ENCODE peak calls at places on chromosomes 13 and 19, in six cellular contexts. I, C, R, Y, D and X are unnamed samples.

GRCh38 chr19:39448271-39448670 is 2.9 kb downstream of the SUPT5H start:
- DNase-seq in I (no peak), C (no peak), R (no peak), Y (no peak), D (no peak), X (no peak)

GRCh38 chr19:49983645-49984229 is 22.8 kb upstream of the SIGLEC11 start:
- DNase-seq in I (peak; percentile 88), C (peak; percentile 58), R (peak; percentile 83), Y (peak; percentile 26), D (peak; percentile 19), X (peak; percentile 1)

GRCh38 chr19:40799558-40800338 is 757 bp downstream of the EGLN2 start:
- DNase-seq in I (peak; percentile 73), C (no peak), R (peak; percentile 73), Y (no peak), D (no peak), X (no peak)

GRCh38 chr19:48290341-48290922 is 20.6 kb downstream of the ZNF114 start:
- DNase-seq in I (peak; percentile 86), C (no peak), R (no peak), Y (no peak), D (no peak), X (peak; percentile 63)

GRCh38 chr13:59677966-59678814 is 485.5 kb downstream of the DIAPH3 start:
- DNase-seq in I (no peak), C (peak; percentile 42), R (peak; percentile 49), Y (peak; percentile 29), D (no peak), X (peak; percentile 23)

GRCh38 chr19:50897612-50898011 is 13.6 kb downstream of the KLK4 start:
- DNase-seq in I (no peak), C (no peak), R (no peak), Y (no peak), D (no peak), X (no peak)

GRCh38 chr19:52566121-52566520 is 4.0 kb upstream of the ZNF701 start:
- DNase-seq in I (no peak), C (no peak), R (no peak), Y (no peak), D (no peak), X (no peak)

GRCh38 chr19:30202060-30202600 is 170.1 kb upstream of the ZNF536 start:
- DNase-seq in I (peak; percentile 29), C (no peak), R (no peak), Y (no peak), D (no peak), X (no peak)

GRCh38 chr19:10365518-10365917 is 14.9 kb downstream of the TYK2 start:
- DNase-seq in I (no peak), C (no peak), R (no peak), Y (no peak), D (no peak), X (no peak)

GRCh38 chr19:32824136-32824835 is 45.3 kb downstream of the SLC7A9 start:
- DNase-seq in I (no peak), C (no peak), R (no peak), Y (no peak), D (no peak), X (no peak)

GRCh38 chr19:33734913-33735312 is 61.8 kb upstream of the KCTD15 start:
- DNase-seq in I (no peak), C (no peak), R (no peak), Y (no peak), D (no peak), X (no peak)

GRCh38 chr19:35744688-35745327 is 410 bp downstream of the U2AF1L4 start:
- DNase-seq in I (peak; percentile 93), C (peak; percentile 94), R (peak; percentile 97), Y (peak; percentile 93), D (peak; percentile 62), X (peak; percentile 88)

GRCh38 chr19:8731428-8732169 is 10.2 kb downstream of the OR2Z1 start:
- DNase-seq in I (no peak), C (no peak), R (peak; percentile 32), Y (no peak), D (no peak), X (no peak)

GRCh38 chr19:48795055-48795854 is 15.6 kb downstream of the BCAT2 start:
- DNase-seq in I (peak; percentile 92), C (peak; percentile 79), R (peak; percentile 95), Y (peak; percentile 81), D (peak; percentile 76), X (peak; percentile 83)

GRCh38 chr13:57653229-57653994 is 21.9 kb downstream of the PCDH17 start:
- DNase-seq in I (no peak), C (peak; percentile 5), R (no peak), Y (no peak), D (no peak), X (no peak)

GRCh38 chr13:58247080-58247479 is 615.5 kb downstream of the PCDH17 start:
- DNase-seq in I (no peak), C (no peak), R (no peak), Y (no peak), D (no peak), X (no peak)

GRCh38 chr19:44908836-44909201 is 3.2 kb downstream of the APOE start:
- DNase-seq in I (no peak), C (no peak), R (no peak), Y (no peak), D (no peak), X (no peak)

GRCh38 chr19:32751066-32751465 is 31.5 kb downstream of the TDRD12 start:
- DNase-seq in I (no peak), C (no peak), R (no peak), Y (no peak), D (no peak), X (no peak)

GRCh38 chr19:50844296-50844935 is 10.3 kb upstream of the KLK3 start:
- DNase-seq in I (no peak), C (no peak), R (no peak), Y (no peak), D (no peak), X (no peak)

GRCh38 chr19:48608798-48609263 is 2.3 kb downstream of the SPACA4 start:
- DNase-seq in I (peak; percentile 76), C (peak; percentile 42), R (peak; percentile 69), Y (peak; percentile 66), D (no peak), X (no peak)

GRCh38 chr19:33872445-33873320 is 76.0 kb downstream of the KCTD15 start:
- DNase-seq in I (no peak), C (no peak), R (no peak), Y (no peak), D (no peak), X (no peak)

GRCh38 chr19:3363841-3364500 is 2.4 kb upstream of the NFIC start:
- DNase-seq in I (no peak), C (no peak), R (no peak), Y (no peak), D (no peak), X (no peak)

GRCh38 chr19:3366104-3366760 is at the start of gene NFIC:
- DNase-seq in I (no peak), C (no peak), R (peak; percentile 90), Y (peak; percentile 51), D (no peak), X (no peak)

GRCh38 chr19:3364501-3364858 is 1.9 kb upstream of the NFIC start:
- DNase-seq in I (no peak), C (no peak), R (no peak), Y (no peak), D (no peak), X (no peak)

GRCh38 chr19:3365447-3366103 is 808 bp upstream of the NFIC start:
- DNase-seq in I (no peak), C (no peak), R (peak; percentile 82), Y (peak; percentile 40), D (no peak), X (no peak)

GRCh38 chr19:3365093-3365446 is 1.3 kb upstream of the NFIC start:
- DNase-seq in I (no peak), C (no peak), R (no peak), Y (no peak), D (no peak), X (no peak)
- H3K4me3 ChIP-seq in I (no peak overlapping the region), C (no peak overlapping the region), R (no peak overlapping the region), Y (peak overlapping the region; percentile 91), D (peak overlapping the region; percentile 96), X (no peak overlapping the region)

GRCh38 chr13:36549126-36549702 is 116.9 kb downstream of the CCNA1 start:
- DNase-seq in I (no peak), C (no peak), R (no peak), Y (no peak), D (no peak), X (no peak)

GRCh38 chr13:36552334-36552733 is 120.0 kb downstream of the CCNA1 start:
- DNase-seq in I (no peak), C (no peak), R (no peak), Y (no peak), D (no peak), X (no peak)

GRCh38 chr13:36548129-36548528 is 115.8 kb downstream of the CCNA1 start:
- DNase-seq in I (no peak), C (no peak), R (no peak), Y (no peak), D (no peak), X (no peak)

GRCh38 chr13:36551445-36551844 is 119.2 kb downstream of the CCNA1 start:
- DNase-seq in I (no peak), C (no peak), R (no peak), Y (no peak), D (no peak), X (no peak)

DNA sequence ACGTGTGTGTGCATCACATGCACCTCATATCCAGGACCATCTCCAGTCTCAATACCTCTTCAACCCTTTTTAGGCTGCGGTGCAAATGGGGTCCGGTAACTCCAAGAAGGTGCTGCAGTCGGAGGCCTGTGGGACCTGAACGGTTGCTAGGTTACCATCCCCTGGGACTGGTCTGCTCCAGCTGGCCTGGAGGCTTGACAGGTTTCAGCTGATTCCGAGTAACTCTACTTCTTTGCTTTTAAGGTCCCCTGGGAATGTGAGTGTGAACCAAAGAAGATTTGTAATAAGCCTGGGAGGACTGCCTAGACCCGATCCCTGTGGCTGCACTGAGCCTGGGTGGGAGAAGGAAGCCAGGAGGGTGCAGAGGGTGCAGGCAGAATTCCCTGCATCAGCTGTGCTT is 117.5 kb downstream of the CCNA1 start:
- DNase-seq in I (no peak), C (no peak), R (no peak), Y (no peak), D (no peak), X (no peak)
- TF ChIP-seq ZNF274 in I (no peak), C (no peak), R (no peak), Y (no peak), D (no peak), X (no peak)

GRCh38 chr13:97250560-97250959 is 28.4 kb downstream of the MBNL2 start:
- DNase-seq in I (no peak), C (no peak), R (no peak), Y (no peak), D (no peak), X (no peak)

GRCh38 chr13:97249093-97249787 is 27.1 kb downstream of the MBNL2 start:
- DNase-seq in I (no peak), C (no peak), R (no peak), Y (no peak), D (no peak), X (no peak)

GRCh38 chr13:97252735-97253134 is 30.6 kb downstream of the MBNL2 start:
- DNase-seq in I (no peak), C (no peak), R (no peak), Y (no peak), D (no peak), X (no peak)

GRCh38 chr13:97248243-97248642 is 26.1 kb downstream of the MBNL2 start:
- DNase-seq in I (no peak), C (no peak), R (peak; percentile 52), Y (no peak), D (no peak), X (no peak)

GRCh38 chr13:97249797-97250495 is 27.8 kb downstream of the MBNL2 start:
- DNase-seq in I (no peak), C (no peak), R (no peak), Y (no peak), D (no peak), X (no peak)
- H3K4me3 ChIP-seq in I (no peak overlapping the region), C (no peak overlapping the region), R (no peak overlapping the region), Y (no peak overlapping the region), D (no peak overlapping the region), X (no peak overlapping the region)

GRCh38 chr13:32537580-32538233 is 888 bp downstream of the N4BP2L2 start:
- DNase-seq in I (peak; percentile 53), C (no peak), R (peak; percentile 51), Y (peak; percentile 6), D (no peak), X (no peak)
- TF ChIP-seq ZNF274 in I (no peak), C (no peak), R (no peak), Y (no peak), D (no peak), X (no peak)